ENCODE peak calls at places on chromosomes 3 and 15, in eight cellular contexts. Y, D, X, N, V, Z, I and T are unnamed samples.
A peak's percentile ranks its signal among the peaks of the same experiment; 100 is the strongest.

GRCh38 chr3:12869025-12869695 is 27.8 kb upstream of the RPL32 start:
- DNase-seq in Y (peak; percentile 82), D (no peak), X (peak; percentile 76), N (no peak), V (no peak), Z (peak; percentile 79), I (no peak), T (no peak)

GRCh38 chr3:24591661-24592555 is 97.3 kb upstream of the THRB start:
- DNase-seq in Y (no peak), D (no peak), X (no peak), N (no peak), V (no peak), Z (no peak), I (no peak), T (peak; percentile 80)

GRCh38 chr3:134627831-134628230 is 23.0 kb downstream of the KY start:
- DNase-seq in Y (no peak), D (no peak), X (no peak), N (peak; percentile 57), V (peak; percentile 37), Z (no peak), I (no peak), T (no peak)

GRCh38 chr3:189360291-189360690 is 188.5 kb downstream of the TPRG1 start:
- DNase-seq in Y (no peak), D (no peak), X (no peak), N (no peak), V (no peak), Z (no peak), I (no peak), T (no peak)

GRCh38 chr3:81789686-81790085 is 28.2 kb upstream of the GBE1 start:
- DNase-seq in Y (no peak), D (no peak), X (no peak), N (peak; percentile 73), V (no peak), Z (no peak), I (no peak), T (no peak)

GRCh38 chr3:188881954-188882641 is 289.7 kb upstream of the TPRG1 start:
- DNase-seq in Y (no peak), D (peak; percentile 65), X (no peak), N (no peak), V (peak; percentile 15), Z (no peak), I (peak; percentile 88), T (no peak)

GRCh38 chr15:67085818-67086649 is 20.6 kb downstream of the SMAD3 start:
- DNase-seq in Y (no peak), D (no peak), X (no peak), N (peak; percentile 56), V (no peak), Z (no peak), I (peak; percentile 93), T (no peak)

GRCh38 chr15:88303455-88303854 is 46.9 kb upstream of the NTRK3 start:
- DNase-seq in Y (no peak), D (no peak), X (no peak), N (no peak), V (no peak), Z (no peak), I (no peak), T (no peak)

GRCh38 chr3:197792019-197792647 is 1.1 kb downstream of the LRCH3 start:
- DNase-seq in Y (no peak), D (no peak), X (no peak), N (no peak), V (peak; percentile 39), Z (no peak), I (peak; percentile 45), T (no peak)